ENCODE peak calls at places on chromosomes 13 and 19, in nine cellular contexts. U is stimulated activated naive CD8-positive, alpha-beta T cell treated with anti-CD3 and anti-CD28 coated beads, Interleukin-15, amount 100 ng/mL, for 72 hours; H is effector memory CD8-positive, alpha-beta T cell; V is sciatic nerve; Z is activated CD8-positive, alpha-beta T cell treated with anti-CD3 and anti-CD28 coated beads for 36 hours; O is left colon; A is T-helper 17 cell; P is naive B cell; N is activated B cell treated with CpG ODN at 0.5 μM for 24 hours. K is an unnamed sample.

GRCh38 chr13:110615005-110615321 is 382 bp upstream of the NAXD start:
- ATAC-seq in P (no peak), V (no peak), H (no peak), Z (no peak), U (no peak), A (no peak), N (no peak), O (no peak), K (no peak)

GRCh38 chr13:22154041-22154440 is 483.2 kb downstream of the FGF9 start:
- ATAC-seq in U (no peak), N (no peak), V (no peak), Z (no peak), H (no peak), P (no peak), O (no peak), A (no peak), K (no peak)

GRCh38 chr19:42276821-42277220 is 7.8 kb downstream of the CIC start:
- ATAC-seq in O (no peak), N (no peak), U (peak), P (no peak), A (no peak), Z (peak), H (no peak), V (no peak), K (no peak)

GRCh38 chr13:75803175-75803611 is 167.1 kb downstream of the LMO7 start:
- ATAC-seq in N (no peak), Z (peak), A (peak), U (peak), H (peak), O (peak), V (no peak), P (no peak), K (no peak)

GRCh38 chr13:62625214-62625613 is 1209.6 kb upstream of the PCDH20 start:
- ATAC-seq in Z (no peak), H (no peak), V (no peak), U (no peak), O (no peak), A (no peak), P (no peak), N (no peak), K (no peak)

GRCh38 chr19:48196933-48197665 is 26.6 kb downstream of the ZSWIM9 start:
- ATAC-seq in U (no peak), A (no peak), Z (no peak), V (peak), N (no peak), O (peak), P (no peak), H (no peak), K (no peak)

GRCh38 chr19:43779147-43779819 is 1.5 kb downstream of the KCNN4 start:
- ATAC-seq in A (no peak), O (peak), H (no peak), N (no peak), V (no peak), Z (no peak), P (no peak), U (no peak), K (no peak)

GRCh38 chr13:110807546-110807945 is 94.0 kb downstream of the ING1 start:
- ATAC-seq in H (no peak), O (no peak), U (no peak), N (no peak), P (no peak), Z (no peak), V (no peak), A (no peak), K (no peak)

GRCh38 chr19:11658954-11659353 is 61.7 kb downstream of the ZNF627 start:
- ATAC-seq in P (no peak), O (peak), N (no peak), U (no peak), H (no peak), Z (no peak), V (no peak), A (no peak), K (no peak)

GRCh38 chr13:31055589-31055988 is 106.1 kb downstream of the HSPH1 start:
- ATAC-seq in O (no peak), H (no peak), N (no peak), P (no peak), Z (no peak), A (no peak), V (no peak), U (peak), K (peak)

GRCh38 chr19:49058592-49058991 is 1.0 kb upstream of the CGB7 start:
- ATAC-seq in Z (no peak), U (no peak), H (no peak), N (no peak), O (no peak), A (no peak), P (no peak), V (no peak), K (no peak)

GRCh38 chr19:20238025-20238623 is 71.1 kb downstream of the ZNF486 start:
- ATAC-seq in P (peak), Z (peak), V (peak), O (peak), H (peak), U (peak), A (peak), N (peak), K (peak)

K was measured in gastroesophageal sphincter.